ENCODE peak calls at places on chromosomes 4 and X, in six cellular contexts. One of them, this sample, is unnamed.

GRCh38 chrX:120456973-120457372 is 12.1 kb downstream of the LAMP2 start:
- DNase-seq in H9: no peak
- DNase-seq in mesenchymal stem cell: no peak
- DNase-seq in H1: no peak
- DNase-seq in neuronal stem cell: no peak
- DNase-seq in trophoblast cell: no peak
- DNase-seq in this sample: peak

GRCh38 chr4:124044867-124045266 is 648.3 kb downstream of the SPRY1 start:
- DNase-seq in H9: no peak
- DNase-seq in mesenchymal stem cell: no peak
- DNase-seq in H1: no peak
- DNase-seq in neuronal stem cell: no peak
- DNase-seq in trophoblast cell: peak
- DNase-seq in this sample: no peak

GRCh38 chrX:916235-916609 is 285.6 kb downstream of the SHOX start:
- DNase-seq in H9: no peak
- DNase-seq in mesenchymal stem cell: no peak
- DNase-seq in H1: peak
- DNase-seq in neuronal stem cell: no peak
- DNase-seq in trophoblast cell: no peak
- DNase-seq in this sample: no peak

GRCh38 chr4:172809319-172809718 is 359.3 kb upstream of the GALNT7 start:
- DNase-seq in H9: peak
- DNase-seq in mesenchymal stem cell: no peak
- DNase-seq in H1: peak
- DNase-seq in neuronal stem cell: peak
- DNase-seq in trophoblast cell: no peak
- DNase-seq in this sample: no peak

GRCh38 chr4:13627606-13628301 is at the start of gene BOD1L1:
- DNase-seq in H9: peak
- DNase-seq in mesenchymal stem cell: peak
- DNase-seq in H1: peak
- DNase-seq in neuronal stem cell: peak
- DNase-seq in trophoblast cell: peak
- DNase-seq in this sample: peak

GRCh38 chrX:24676403-24677024 is 17.2 kb upstream of the POLA1 start:
- DNase-seq in H9: no peak
- DNase-seq in mesenchymal stem cell: peak
- DNase-seq in H1: no peak
- DNase-seq in neuronal stem cell: no peak
- DNase-seq in trophoblast cell: no peak
- DNase-seq in this sample: no peak

GRCh38 chr4:47390438-47391125 is 72.9 kb downstream of the COMMD8 start:
- DNase-seq in H9: no peak
- DNase-seq in mesenchymal stem cell: no peak
- DNase-seq in H1: no peak
- DNase-seq in neuronal stem cell: no peak
- DNase-seq in trophoblast cell: no peak
- DNase-seq in this sample: no peak

GRCh38 chr4:119128125-119128524 is 7.5 kb upstream of the MYOZ2 start:
- DNase-seq in H9: no peak
- DNase-seq in mesenchymal stem cell: no peak
- DNase-seq in H1: no peak
- DNase-seq in neuronal stem cell: no peak
- DNase-seq in trophoblast cell: no peak
- DNase-seq in this sample: no peak

GRCh38 chr4:2105559-2105958 is 46.4 kb downstream of the NAT8L start:
- DNase-seq in H9: no peak
- DNase-seq in mesenchymal stem cell: no peak
- DNase-seq in H1: no peak
- DNase-seq in neuronal stem cell: no peak
- DNase-seq in trophoblast cell: no peak
- DNase-seq in this sample: peak

GRCh38 chr4:67104145-67104544 is 441.2 kb downstream of the CENPC start:
- DNase-seq in H9: no peak
- DNase-seq in mesenchymal stem cell: no peak
- DNase-seq in H1: no peak
- DNase-seq in neuronal stem cell: no peak
- DNase-seq in trophoblast cell: no peak
- DNase-seq in this sample: no peak

GRCh38 chr4:110900206-110900769 is 277.4 kb upstream of the PITX2 start:
- DNase-seq in H9: no peak
- DNase-seq in mesenchymal stem cell: peak
- DNase-seq in H1: no peak
- DNase-seq in neuronal stem cell: no peak
- DNase-seq in trophoblast cell: no peak
- DNase-seq in this sample: peak

GRCh38 chr4:93066746-93067145 is 761.8 kb upstream of the ATOH1 start:
- DNase-seq in H9: no peak
- DNase-seq in mesenchymal stem cell: peak
- DNase-seq in H1: no peak
- DNase-seq in neuronal stem cell: no peak
- DNase-seq in trophoblast cell: no peak
- DNase-seq in this sample: peak

GRCh38 chr4:150217192-150217591 is 138.9 kb downstream of the DCLK2 start:
- DNase-seq in H9: no peak
- DNase-seq in mesenchymal stem cell: peak
- DNase-seq in H1: no peak
- DNase-seq in neuronal stem cell: peak
- DNase-seq in trophoblast cell: peak
- DNase-seq in this sample: peak

GRCh38 chrX:13068651-13069050 is 24.2 kb upstream of the FAM9C start:
- DNase-seq in H9: no peak
- DNase-seq in mesenchymal stem cell: no peak
- DNase-seq in H1: no peak
- DNase-seq in neuronal stem cell: no peak
- DNase-seq in trophoblast cell: no peak
- DNase-seq in this sample: no peak

GRCh38 chr4:12137556-12137955 is 708.9 kb upstream of the HS3ST1 start:
- DNase-seq in H9: no peak
- DNase-seq in mesenchymal stem cell: no peak
- DNase-seq in H1: no peak
- DNase-seq in neuronal stem cell: no peak
- DNase-seq in trophoblast cell: no peak
- DNase-seq in this sample: no peak

GRCh38 chrX:67100031-67100884 is 443.6 kb upstream of the AR start:
- DNase-seq in H9: no peak
- DNase-seq in mesenchymal stem cell: no peak
- DNase-seq in H1: no peak
- DNase-seq in neuronal stem cell: no peak
- DNase-seq in trophoblast cell: no peak
- DNase-seq in this sample: no peak

GRCh38 chrX:70046978-70047377 is 2.8 kb downstream of the AWAT2 start:
- DNase-seq in H9: no peak
- DNase-seq in mesenchymal stem cell: no peak
- DNase-seq in H1: no peak
- DNase-seq in neuronal stem cell: no peak
- DNase-seq in trophoblast cell: no peak
- DNase-seq in this sample: peak

GRCh38 chrX:17584248-17584681 is 153.0 kb upstream of the SCML1 start:
- DNase-seq in H9: no peak
- DNase-seq in mesenchymal stem cell: no peak
- DNase-seq in H1: no peak
- DNase-seq in neuronal stem cell: no peak
- DNase-seq in trophoblast cell: no peak
- DNase-seq in this sample: peak

GRCh38 chr4:165537028-165537648 is 158.3 kb downstream of the CPE start:
- DNase-seq in H9: no peak
- DNase-seq in mesenchymal stem cell: peak
- DNase-seq in H1: no peak
- DNase-seq in neuronal stem cell: peak
- DNase-seq in trophoblast cell: no peak
- DNase-seq in this sample: peak

GRCh38 chr4:8537041-8537461 is 43.1 kb upstream of the GPR78 start:
- DNase-seq in H9: no peak
- DNase-seq in mesenchymal stem cell: peak
- DNase-seq in H1: no peak
- DNase-seq in neuronal stem cell: no peak
- DNase-seq in trophoblast cell: no peak
- DNase-seq in this sample: peak

GRCh38 chrX:119826399-119826959 is 26.3 kb downstream of the UPF3B start:
- DNase-seq in H9: no peak
- DNase-seq in mesenchymal stem cell: peak
- DNase-seq in H1: no peak
- DNase-seq in neuronal stem cell: no peak
- DNase-seq in trophoblast cell: no peak
- DNase-seq in this sample: peak

GRCh38 chr4:153750197-153750817 is 9.5 kb downstream of the RNF175 start:
- DNase-seq in H9: peak
- DNase-seq in mesenchymal stem cell: peak
- DNase-seq in H1: peak
- DNase-seq in neuronal stem cell: peak
- DNase-seq in trophoblast cell: peak
- DNase-seq in this sample: peak

GRCh38 chr4:86565641-86566040 is 28.5 kb upstream of the PTPN13 start:
- DNase-seq in H9: no peak
- DNase-seq in mesenchymal stem cell: no peak
- DNase-seq in H1: no peak
- DNase-seq in neuronal stem cell: no peak
- DNase-seq in trophoblast cell: no peak
- DNase-seq in this sample: no peak

GRCh38 chr4:168380290-168380689 is 61.7 kb upstream of the DDX60 start:
- DNase-seq in H9: no peak
- DNase-seq in mesenchymal stem cell: no peak
- DNase-seq in H1: no peak
- DNase-seq in neuronal stem cell: no peak
- DNase-seq in trophoblast cell: no peak
- DNase-seq in this sample: no peak

GRCh38 chr4:185215261-185215660 is 5.9 kb downstream of the SNX25 start:
- DNase-seq in H9: no peak
- DNase-seq in mesenchymal stem cell: no peak
- DNase-seq in H1: no peak
- DNase-seq in neuronal stem cell: no peak
- DNase-seq in trophoblast cell: peak
- DNase-seq in this sample: peak

GRCh38 chr4:53905281-53905934 is 159.0 kb downstream of the CHIC2 start:
- DNase-seq in H9: no peak
- DNase-seq in mesenchymal stem cell: peak
- DNase-seq in H1: no peak
- DNase-seq in neuronal stem cell: no peak
- DNase-seq in trophoblast cell: no peak
- DNase-seq in this sample: peak

GRCh38 chr4:48126621-48127020 is 7.4 kb downstream of the TXK start:
- DNase-seq in H9: no peak
- DNase-seq in mesenchymal stem cell: no peak
- DNase-seq in H1: no peak
- DNase-seq in neuronal stem cell: no peak
- DNase-seq in trophoblast cell: no peak
- DNase-seq in this sample: no peak

GRCh38 chr4:167176723-167177367 is 57.4 kb downstream of the SPOCK3 start:
- DNase-seq in H9: no peak
- DNase-seq in mesenchymal stem cell: no peak
- DNase-seq in H1: no peak
- DNase-seq in neuronal stem cell: no peak
- DNase-seq in trophoblast cell: no peak
- DNase-seq in this sample: no peak

DNA sequence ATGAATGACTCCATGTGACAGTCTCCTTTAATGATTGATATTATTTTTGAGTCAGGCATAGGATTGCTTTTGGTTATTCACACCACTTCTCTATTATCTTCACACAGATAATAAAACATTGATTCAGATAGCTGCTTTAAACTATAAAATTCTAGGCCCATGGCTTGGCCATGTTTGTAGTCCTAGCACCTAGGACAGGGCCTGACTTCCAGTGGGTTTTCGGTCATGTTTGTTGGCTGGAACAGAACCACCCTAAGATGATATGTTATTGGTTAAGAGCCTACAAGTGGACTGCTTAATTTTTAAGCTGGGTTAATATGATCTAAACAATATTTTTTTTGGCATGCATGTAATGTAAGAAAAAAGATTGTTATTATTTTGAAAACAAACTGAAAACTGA is 97.8 kb downstream of the FRAS1 start:
- DNase-seq in H9: no peak
- DNase-seq in mesenchymal stem cell: no peak
- DNase-seq in H1: no peak
- DNase-seq in neuronal stem cell: no peak
- DNase-seq in trophoblast cell: no peak
- DNase-seq in this sample: no peak
- H4K91ac ChIP-seq in H9: no peak
- H4K91ac ChIP-seq in mesenchymal stem cell: no peak
- H4K91ac ChIP-seq in H1: no peak
- H4K91ac ChIP-seq in neuronal stem cell: no peak
- H4K91ac ChIP-seq in trophoblast cell: no peak
- H4K91ac ChIP-seq in this sample: no peak

GRCh38 chr4:6295495-6295894 is 25.8 kb downstream of the WFS1 start:
- DNase-seq in H9: no peak
- DNase-seq in mesenchymal stem cell: no peak
- DNase-seq in H1: no peak
- DNase-seq in neuronal stem cell: no peak
- DNase-seq in trophoblast cell: no peak
- DNase-seq in this sample: no peak
- H4K91ac ChIP-seq in H9: no peak
- H4K91ac ChIP-seq in mesenchymal stem cell: no peak
- H4K91ac ChIP-seq in H1: no peak
- H4K91ac ChIP-seq in neuronal stem cell: no peak
- H4K91ac ChIP-seq in trophoblast cell: no peak
- H4K91ac ChIP-seq in this sample: no peak

DNA sequence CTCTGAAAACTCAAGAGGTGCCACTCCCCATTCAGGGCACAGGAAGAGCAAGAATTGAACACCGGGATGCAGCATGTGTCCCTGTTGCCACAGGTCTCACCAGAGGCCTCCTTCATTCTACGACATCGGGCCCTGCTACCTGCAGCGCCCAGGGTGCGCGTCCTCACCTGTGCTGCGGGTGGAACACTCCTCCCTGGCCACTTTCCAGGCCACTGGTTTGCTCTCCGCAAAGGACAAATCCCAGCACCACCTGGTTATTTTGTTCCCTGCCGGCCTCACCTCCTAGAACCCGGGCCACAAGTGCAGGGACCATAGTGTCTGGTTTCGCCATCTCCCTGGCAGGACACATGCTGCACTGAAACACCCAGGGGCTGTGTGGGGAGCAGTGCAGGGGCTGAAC is 14.3 kb upstream of the FAM3A start:
- DNase-seq in H9: no peak
- DNase-seq in mesenchymal stem cell: no peak
- DNase-seq in H1: no peak
- DNase-seq in neuronal stem cell: no peak
- DNase-seq in trophoblast cell: peak
- DNase-seq in this sample: no peak
- H4K91ac ChIP-seq in H9: no peak
- H4K91ac ChIP-seq in mesenchymal stem cell: no peak
- H4K91ac ChIP-seq in H1: no peak
- H4K91ac ChIP-seq in neuronal stem cell: no peak
- H4K91ac ChIP-seq in trophoblast cell: peak
- H4K91ac ChIP-seq in this sample: no peak

DNA sequence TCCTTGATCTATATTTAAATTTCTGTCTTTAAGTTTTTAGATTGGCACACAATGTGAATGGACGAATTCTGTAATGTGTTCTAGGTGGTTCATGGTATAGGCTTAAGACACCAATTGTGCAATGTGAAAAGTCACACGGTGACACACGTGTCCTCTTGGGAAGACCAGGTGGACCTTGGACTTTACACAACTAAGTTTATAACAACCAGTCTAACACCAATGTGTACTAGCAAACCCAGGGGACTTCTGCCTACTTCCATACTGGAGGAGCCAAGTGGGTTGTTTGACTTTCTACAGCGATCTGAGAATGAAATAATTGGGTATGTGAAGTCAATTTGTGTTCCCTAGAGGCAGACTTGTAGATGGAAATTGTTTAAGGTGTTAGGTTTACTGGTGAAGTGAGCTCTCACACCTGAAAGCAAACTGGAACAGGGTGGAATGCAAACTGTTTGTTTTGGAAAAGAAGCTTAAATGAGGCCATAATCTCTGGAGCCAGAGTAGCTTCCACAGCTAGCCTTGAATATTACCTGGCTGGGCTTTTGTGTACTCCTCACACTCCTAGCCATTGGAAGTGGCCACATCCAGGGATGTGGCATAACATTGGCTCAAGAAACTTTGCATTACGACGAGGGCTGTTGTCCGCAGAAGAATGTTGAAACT is 45.9 kb upstream of the WDR1 start:
- DNase-seq in H9: no peak
- DNase-seq in mesenchymal stem cell: no peak
- DNase-seq in H1: no peak
- DNase-seq in neuronal stem cell: no peak
- DNase-seq in trophoblast cell: no peak
- DNase-seq in this sample: no peak
- H4K91ac ChIP-seq in H9: no peak
- H4K91ac ChIP-seq in mesenchymal stem cell: no peak
- H4K91ac ChIP-seq in H1: no peak
- H4K91ac ChIP-seq in neuronal stem cell: no peak
- H4K91ac ChIP-seq in trophoblast cell: peak
- H4K91ac ChIP-seq in this sample: no peak